ENCODE peak calls at places on chromosomes 12 and 14, in ten cellular contexts. D is NCI-H1105; O is SW 1271; Z is kidney glomerular epithelial cell; W is A549; V is activated CD8-positive, alpha-beta T cell treated with anti-CD3 and anti-CD28 coated beads for 36 hours; F is amniotic stem cell; C is heart right ventricle; T is hippocampal formation; U is kidney. L is an unnamed sample.

GRCh38 chr12:94644622-94645021 is 5.7 kb downstream of the TMCC3 start:
- DNase-seq in Z (peak), C (no peak), V (peak), T (no peak), U (no peak), W (no peak), O (peak), D (no peak), F (no peak), L (no peak)

GRCh38 chr12:47822386-47822785 is 2.7 kb upstream of the HDAC7 start:
- DNase-seq in Z (no peak), W (no peak), D (no peak), C (no peak), U (no peak), O (no peak), V (no peak), F (no peak), T (no peak), L (no peak)

GRCh38 chr12:5003025-5003666 is 40.5 kb upstream of the KCNA5 start:
- DNase-seq in V (peak), T (peak), F (peak), C (peak), W (peak), Z (peak), O (no peak), D (peak), U (peak), L (peak)

GRCh38 chr14:99671230-99672224 is 12.6 kb upstream of the CYP46A1 start:
- DNase-seq in Z (no peak), W (no peak), C (no peak), V (no peak), O (no peak), D (no peak), U (peak), F (no peak), T (peak), L (peak)

GRCh38 chr14:99578541-99579044 is 25.4 kb downstream of the CCDC85C start:
- DNase-seq in O (no peak), V (no peak), U (no peak), C (peak), D (no peak), F (no peak), T (no peak), W (peak), Z (no peak), L (no peak)

GRCh38 chr12:115972241-115972640 is 305.3 kb downstream of the MED13L start:
- DNase-seq in V (no peak), O (no peak), U (no peak), Z (no peak), C (no peak), W (no peak), F (no peak), T (no peak), D (no peak), L (no peak)

GRCh38 chr12:66589095-66589494 is 89.8 kb downstream of the GRIP1 start:
- DNase-seq in F (no peak), D (no peak), V (no peak), O (no peak), W (no peak), U (no peak), Z (no peak), C (no peak), T (no peak), L (no peak)

GRCh38 chr12:53113307-53113706 is 10.0 kb downstream of the SOAT2 start:
- DNase-seq in O (no peak), F (no peak), C (no peak), W (no peak), V (no peak), D (no peak), T (no peak), Z (no peak), U (no peak), L (no peak)

GRCh38 chr14:104262515-104263514 is 124.4 kb downstream of the KIF26A start:
- DNase-seq in V (no peak), U (peak), T (no peak), D (no peak), C (no peak), Z (no peak), W (no peak), F (no peak), O (no peak), L (no peak)

GRCh38 chr14:77314539-77314938 is 6.1 kb downstream of the POMT2 start:
- DNase-seq in W (no peak), Z (no peak), F (no peak), V (no peak), U (no peak), T (no peak), D (no peak), C (no peak), O (no peak), L (no peak)

GRCh38 chr12:51721281-51721940 is 127.1 kb downstream of the FIGNL2 start:
- DNase-seq in O (no peak), F (no peak), T (no peak), V (peak), W (no peak), Z (peak), U (peak), D (no peak), C (peak), L (peak)

GRCh38 chr14:95415993-95416392 is 96.3 kb upstream of the CLMN start:
- DNase-seq in U (no peak), T (no peak), Z (no peak), D (no peak), O (no peak), V (no peak), W (no peak), F (no peak), C (no peak), L (no peak)

GRCh38 chr14:92846162-92846897 is 52.2 kb downstream of the GOLGA5 start:
- DNase-seq in V (peak), T (no peak), O (no peak), D (no peak), Z (peak), C (no peak), U (no peak), W (peak), F (peak), L (no peak)

GRCh38 chr12:123034865-123035264 is 54.4 kb downstream of the ARL6IP4 start:
- DNase-seq in O (no peak), F (no peak), U (no peak), V (peak), C (no peak), T (no peak), Z (peak), D (no peak), W (peak), L (no peak)

GRCh38 chr12:118055144-118055557 is 5.8 kb downstream of the WSB2 start:
- DNase-seq in V (peak), T (no peak), O (no peak), F (no peak), W (peak), U (no peak), C (peak), Z (peak), D (no peak), L (no peak)

GRCh38 chr12:104673294-104674062 is 216.7 kb downstream of the CHST11 start:
- DNase-seq in Z (no peak), O (no peak), W (no peak), V (no peak), U (no peak), T (no peak), C (no peak), D (no peak), F (no peak), L (no peak)

GRCh38 chr12:116067892-116068291 is 209.6 kb downstream of the MED13L start:
- DNase-seq in U (no peak), W (no peak), O (no peak), V (no peak), C (no peak), Z (no peak), F (no peak), T (no peak), D (no peak), L (no peak)

GRCh38 chr12:96132819-96133218 is 61.4 kb upstream of the ELK3 start:
- DNase-seq in V (peak), T (no peak), D (no peak), C (no peak), Z (no peak), W (peak), U (no peak), F (no peak), O (no peak), L (no peak)